ENCODE peak calls at places on chromosome 1, in seven cellular contexts. Q, L, O, G, K, B and I are unnamed samples.

GRCh38 chr1:174051956-174052355 is 29.8 kb upstream of the RC3H1 start:
- DNase-seq in B (no peak), O (peak), G (peak), Q (peak), K (no peak), L (peak), I (no peak)

GRCh38 chr1:63524166-63524565 is 841 bp downstream of the EFCAB7 start:
- DNase-seq in G (peak), K (no peak), Q (no peak), B (no peak), O (no peak), L (no peak), I (no peak)

GRCh38 chr1:154179951-154180687 is 11.8 kb downstream of the TPM3 start:
- DNase-seq in G (no peak), B (no peak), Q (no peak), O (peak), K (no peak), L (no peak), I (peak)

GRCh38 chr1:201877877-201878339 is 10.8 kb upstream of the SHISA4 start:
- DNase-seq in G (peak), K (peak), B (no peak), Q (no peak), O (peak), L (no peak), I (peak)

GRCh38 chr1:154418062-154418897 is 13.1 kb downstream of the IL6R start:
- DNase-seq in Q (peak), G (peak), K (no peak), L (no peak), B (peak), O (no peak), I (peak)

GRCh38 chr1:10520952-10521351 is 46.2 kb downstream of the PEX14 start:
- DNase-seq in L (no peak), B (no peak), G (no peak), Q (no peak), O (no peak), K (no peak), I (no peak)

GRCh38 chr1:227541129-227541528 is 22.2 kb upstream of the ZNF678 start:
- DNase-seq in L (no peak), G (no peak), Q (no peak), K (no peak), O (no peak), B (peak), I (no peak)

GRCh38 chr1:109730666-109731065 is 10.2 kb downstream of the GSTM3 start:
- DNase-seq in Q (no peak), K (no peak), L (no peak), B (no peak), O (no peak), G (no peak), I (no peak)

GRCh38 chr1:116426401-116426800 is 53.4 kb downstream of the ATP1A1 start:
- DNase-seq in L (peak), Q (no peak), B (no peak), G (no peak), K (no peak), O (no peak), I (no peak)

GRCh38 chr1:115461526-115461925 is 123.5 kb upstream of the NGF start:
- DNase-seq in K (no peak), L (no peak), B (no peak), O (no peak), Q (no peak), G (no peak), I (no peak)

GRCh38 chr1:230356869-230357778 is 69.0 kb downstream of the PGBD5 start:
- DNase-seq in O (peak), K (no peak), Q (no peak), B (no peak), L (no peak), G (no peak), I (no peak)

GRCh38 chr1:93874025-93874651 is 4.9 kb downstream of the DNTTIP2 start:
- DNase-seq in O (no peak), B (no peak), L (no peak), K (peak), G (peak), Q (no peak), I (no peak)

GRCh38 chr1:201349091-201349490 is 28.4 kb downstream of the TNNT2 start:
- DNase-seq in K (no peak), G (no peak), L (no peak), B (no peak), O (no peak), Q (no peak), I (no peak)

GRCh38 chr1:202105571-202106339 is 17.0 kb upstream of the GPR37L1 start:
- DNase-seq in Q (no peak), K (no peak), O (peak), G (no peak), L (no peak), B (no peak), I (no peak)

GRCh38 chr1:6141601-6142000 is 38.5 kb downstream of the CHD5 start:
- DNase-seq in B (no peak), K (no peak), L (no peak), O (peak), G (no peak), Q (no peak), I (no peak)

GRCh38 chr1:177023249-177023648 is 141.3 kb downstream of the ASTN1 start:
- DNase-seq in B (no peak), O (no peak), K (no peak), Q (no peak), L (no peak), G (no peak), I (no peak)

GRCh38 chr1:24141311-24141997 is 1.5 kb downstream of the IL22RA1 start:
- DNase-seq in K (no peak), Q (no peak), G (no peak), L (no peak), O (no peak), B (no peak), I (no peak)

GRCh38 chr1:67561704-67562113 is 123.3 kb upstream of the GADD45A start:
- DNase-seq in K (peak), L (peak), Q (peak), B (peak), G (peak), O (peak), I (peak)

GRCh38 chr1:208533746-208534603 is 289.8 kb upstream of the PLXNA2 start:
- DNase-seq in G (no peak), B (no peak), O (no peak), K (no peak), Q (no peak), L (no peak), I (no peak)

GRCh38 chr1:11690669-11691301 is 725 bp upstream of the DRAXIN start:
- DNase-seq in L (no peak), O (no peak), B (no peak), Q (no peak), K (no peak), G (no peak), I (no peak)

GRCh38 chr1:199243423-199244061 is 604.7 kb downstream of the PTPRC start:
- DNase-seq in Q (no peak), O (peak), G (peak), B (no peak), L (peak), K (peak), I (no peak)

GRCh38 chr1:161013591-161014513 is 7.1 kb downstream of the F11R start:
- DNase-seq in K (peak), Q (peak), O (peak), B (peak), L (peak), G (peak), I (peak)

GRCh38 chr1:77545970-77546369 is 136.5 kb downstream of the ZZZ3 start:
- DNase-seq in Q (no peak), L (no peak), B (no peak), K (no peak), G (peak), O (no peak), I (no peak)

GRCh38 chr1:206529425-206529824 is 22.1 kb downstream of the RASSF5 start:
- DNase-seq in K (no peak), O (no peak), L (no peak), Q (no peak), G (no peak), B (no peak), I (peak)

GRCh38 chr1:39733161-39733560 is 5.5 kb upstream of the PPIE start:
- DNase-seq in K (no peak), B (no peak), Q (peak), O (no peak), L (no peak), G (no peak), I (no peak)